ENCODE peak calls at places on chromosomes 16 and 17, in nine cellular contexts. Y is ascending aorta; T is SK-N-MC; P is stimulated activated CD4-positive, alpha-beta T cell treated with anti-CD3 and anti-CD28 coated beads, Interleukin-1b, Interleukin-23, amount 100 ng/mL, for 24 hours; C is Kasumi-1; F is Caki2; S is activated gamma-delta T cell treated with Interleukin-2 at 50 U/mL for 16 hours; Q is T-helper 2 cell; J is astrocyte of the spinal cord. K is an unnamed sample.

GRCh38 chr17:61551255-61551742 is 39.7 kb downstream of the NACA2 start:
- DNase-seq in Y (no peak), T (no peak), P (no peak), C (peak), F (peak), S (no peak), Q (no peak), J (peak), K (no peak)

GRCh38 chr17:44071772-44072171 is 1.2 kb downstream of the G6PC3 start:
- DNase-seq in Y (no peak), T (no peak), P (no peak), C (no peak), F (no peak), S (no peak), Q (no peak), J (no peak), K (no peak)

GRCh38 chr17:45686250-45686649 is 97.9 kb upstream of the CRHR1 start:
- DNase-seq in Y (no peak), T (no peak), P (no peak), C (peak), F (no peak), S (no peak), Q (no peak), J (no peak), K (no peak)

GRCh38 chr17:28270055-28270454 is 48.9 kb upstream of the TMEM97 start:
- DNase-seq in Y (no peak), T (no peak), P (no peak), C (no peak), F (no peak), S (no peak), Q (no peak), J (no peak), K (no peak)

GRCh38 chr17:3282901-3283300 is 15.3 kb downstream of the OR3A1 start:
- DNase-seq in Y (no peak), T (no peak), P (no peak), C (no peak), F (no peak), S (no peak), Q (no peak), J (no peak), K (no peak)

GRCh38 chr16:2954228-2954627 is 9.8 kb upstream of the KREMEN2 start:
- DNase-seq in Y (no peak), T (no peak), P (no peak), C (no peak), F (no peak), S (no peak), Q (no peak), J (no peak), K (no peak)

GRCh38 chr17:71936977-71937376 is 183.8 kb upstream of the SOX9 start:
- DNase-seq in Y (no peak), T (no peak), P (no peak), C (no peak), F (no peak), S (no peak), Q (no peak), J (no peak), K (no peak)

GRCh38 chr16:64238576-64238975 is 883.3 kb downstream of the CDH11 start:
- DNase-seq in Y (no peak), T (no peak), P (no peak), C (no peak), F (no peak), S (no peak), Q (no peak), J (no peak), K (no peak)

GRCh38 chr17:12756786-12757185 is 32.5 kb upstream of the ARHGAP44 start:
- DNase-seq in Y (no peak), T (no peak), P (no peak), C (no peak), F (no peak), S (no peak), Q (no peak), J (no peak), K (no peak)

K was measured in stimulated activated effector memory CD8-positive, alpha-beta T cell treated with anti-CD3 and anti-CD28 coated beads, Interleukin-12 subunit alpha, Interleukin-12 subunit beta, amount 100 ng/mL, for 72 hours.